ENCODE peak calls at places on chromosome X, in five cellular contexts. C is HepG2, Z is K562, T is H1, D is GM12878. J is an unnamed sample.

GRCh38 chrX:24491741-24492140 is 26.7 kb downstream of the PDK3 start:
- DNase-seq in Z (no peak), C (peak; percentile 1), T (no peak), D (no peak), J (no peak)

GRCh38 chrX:11499076-11500044 is 166.4 kb downstream of the ARHGAP6 start:
- DNase-seq in C (no peak), Z (no peak), D (no peak), T (no peak), J (no peak)

GRCh38 chrX:132257116-132257515 is 37.9 kb upstream of the RAP2C start:
- DNase-seq in C (no peak), D (no peak), T (no peak), Z (no peak), J (no peak)

GRCh38 chrX:40062525-40063193 is 35.1 kb downstream of the BCOR start:
- DNase-seq in T (no peak), Z (no peak), C (no peak), D (no peak), J (no peak)

GRCh38 chrX:148412006-148412405 is 88.4 kb upstream of the AFF2 start:
- DNase-seq in T (no peak), D (no peak), C (no peak), Z (no peak), J (no peak)

GRCh38 chrX:150683536-150684146 is 9.6 kb upstream of the MTMR1 start:
- DNase-seq in D (no peak), T (no peak), C (peak; percentile 26), Z (peak; percentile 26), J (peak; percentile 12)

GRCh38 chrX:153554519-153555167 is 37.2 kb downstream of the ATP2B3 start:
- DNase-seq in Z (peak; percentile 68), T (no peak), D (no peak), C (peak; percentile 27), J (peak; percentile 24)

GRCh38 chrX:459611-460010 is 72.9 kb upstream of the PPP2R3B start:
- DNase-seq in C (no peak), Z (no peak), T (no peak), D (no peak), J (no peak)

GRCh38 chrX:41491267-41492004 is 44.3 kb downstream of the NYX start:
- DNase-seq in D (no peak), T (no peak), C (no peak), Z (no peak), J (peak; percentile 65)

GRCh38 chrX:49214996-49215526 is 15.1 kb upstream of the SYP start:
- DNase-seq in C (no peak), D (no peak), T (no peak), Z (no peak), J (no peak)

GRCh38 chrX:49269768-49270248 is at the start of gene PPP1R3F:
- DNase-seq in T (no peak), C (no peak), D (no peak), Z (no peak), J (no peak)

GRCh38 chrX:133402042-133402453 is 13.2 kb downstream of the GPC4 start:
- DNase-seq in C (no peak), T (no peak), Z (no peak), D (no peak), J (no peak)

DNA sequence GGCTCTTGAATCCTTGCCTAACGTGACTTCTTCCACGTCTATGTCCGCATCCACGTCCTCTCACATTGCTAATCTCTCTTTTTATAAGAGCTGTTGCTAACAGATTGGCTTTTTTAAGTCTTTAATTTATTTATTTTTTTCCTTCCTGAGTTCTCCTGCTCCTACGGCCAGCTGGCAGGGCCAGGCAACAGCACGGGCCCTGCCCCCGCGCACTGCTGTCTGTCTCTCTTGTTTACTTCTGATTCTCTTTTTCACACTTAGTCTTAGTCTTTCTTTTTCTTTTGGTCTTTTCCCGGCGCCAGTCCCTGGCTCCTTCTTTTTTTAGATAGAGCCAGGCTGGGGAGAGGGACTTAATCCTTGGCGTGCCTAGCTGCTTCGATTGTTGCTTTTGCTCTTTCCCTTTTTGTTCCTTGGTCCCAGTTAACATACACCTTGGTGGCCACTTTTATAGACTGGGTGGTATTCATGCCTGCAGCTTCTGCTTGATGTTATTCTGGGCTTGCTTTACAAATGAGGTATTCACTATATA is 53.2 kb upstream of the RBMX start:
- DNase-seq in C (no peak), D (no peak), Z (no peak), T (no peak), J (no peak)
- TF ChIP-seq SIN3A in C (no peak), D (no peak), Z (no peak), T (no peak), J (no peak)

GRCh38 chrX:106897259-106897658 is 5.9 kb downstream of the RIPPLY1 start:
- DNase-seq in C (no peak), D (no peak), T (no peak), Z (no peak), J (no peak)

GRCh38 chrX:106899841-106900240 is 3.3 kb downstream of the RIPPLY1 start:
- DNase-seq in Z (no peak), T (no peak), C (no peak), D (no peak), J (no peak)

GRCh38 chrX:106899276-106899675 is 3.9 kb downstream of the RIPPLY1 start:
- DNase-seq in D (no peak), C (no peak), Z (no peak), T (no peak), J (no peak)

GRCh38 chrX:106901341-106901740 is 1.8 kb downstream of the RIPPLY1 start:
- DNase-seq in C (peak; percentile 18), T (no peak), D (no peak), Z (no peak), J (no peak)

GRCh38 chrX:106898462-106898861 is 4.7 kb downstream of the RIPPLY1 start:
- DNase-seq in D (peak; percentile 16), C (peak; percentile 80), Z (peak; percentile 22), T (no peak), J (no peak)
- TF ChIP-seq SRF in D (no peak), C (no peak), Z (no peak), T (no peak), J (no peak)

DNA sequence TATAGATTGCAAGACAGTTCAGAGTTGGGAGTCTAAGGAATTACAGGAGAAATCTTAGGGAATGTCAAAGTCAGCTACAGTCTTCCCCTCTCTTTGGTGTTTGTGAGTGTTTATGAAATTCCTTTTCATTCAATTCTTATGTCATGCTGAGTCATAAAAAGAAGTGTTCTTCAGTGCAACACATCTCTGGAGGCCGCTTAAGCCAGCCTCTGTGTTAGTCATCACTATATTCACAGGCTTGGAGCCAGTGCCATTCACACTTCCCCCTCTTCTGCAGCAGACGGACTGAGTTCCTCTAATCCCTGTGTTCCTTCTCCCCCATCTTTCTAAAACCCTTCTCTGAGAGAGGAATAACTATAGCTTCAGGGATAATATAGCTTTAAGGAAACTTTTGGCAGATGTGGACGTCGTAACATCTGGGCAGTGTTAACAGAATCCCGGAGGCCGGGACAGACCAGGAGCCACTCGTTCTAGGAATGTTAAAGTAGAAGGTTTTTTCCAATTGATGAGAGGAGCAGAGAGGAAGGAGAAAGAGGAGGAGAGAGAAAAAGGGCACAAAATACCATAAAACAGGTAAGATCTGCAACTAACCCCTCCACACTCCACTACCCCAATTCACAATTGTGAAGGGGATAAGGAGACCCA is at the start of gene SRPX2:
- DNase-seq in T (no peak), D (no peak), Z (no peak), C (no peak), J (peak; percentile 63)
- TF ChIP-seq JUND in T (no peak), D (no peak), Z (no peak), C (no peak), J (peak; percentile 87)

GRCh38 chrX:68180501-68181061 is 252.7 kb downstream of the OPHN1 start:
- DNase-seq in T (no peak), Z (no peak), D (no peak), C (no peak), J (no peak)
- TF ChIP-seq SIN3A in T (no peak), Z (no peak), D (no peak), C (no peak), J (no peak)

DNA sequence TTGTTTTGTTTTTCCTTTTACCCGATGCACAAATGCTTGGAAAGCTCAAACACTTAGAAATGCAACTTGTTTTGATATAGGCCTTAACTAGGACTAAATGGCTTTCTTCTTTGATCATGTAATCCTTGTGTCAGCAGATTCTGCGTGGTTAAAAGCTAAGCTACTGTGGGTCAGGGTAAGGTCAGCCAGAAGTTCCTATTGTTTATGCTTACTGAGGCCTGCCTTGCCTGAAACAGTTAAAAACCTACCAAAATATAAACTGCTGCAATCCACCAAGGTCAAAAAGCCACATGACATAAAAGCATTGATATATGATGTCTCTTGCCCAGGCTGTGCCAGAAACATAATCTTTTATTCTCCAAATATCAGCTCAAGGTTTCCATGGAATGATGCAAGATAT is 223.4 kb downstream of the FAM47B start:
- DNase-seq in C (no peak), Z (no peak), D (no peak), T (no peak), J (no peak)
- TF ChIP-seq SRF in C (no peak), Z (no peak), D (no peak), T (no peak), J (no peak)

DNA sequence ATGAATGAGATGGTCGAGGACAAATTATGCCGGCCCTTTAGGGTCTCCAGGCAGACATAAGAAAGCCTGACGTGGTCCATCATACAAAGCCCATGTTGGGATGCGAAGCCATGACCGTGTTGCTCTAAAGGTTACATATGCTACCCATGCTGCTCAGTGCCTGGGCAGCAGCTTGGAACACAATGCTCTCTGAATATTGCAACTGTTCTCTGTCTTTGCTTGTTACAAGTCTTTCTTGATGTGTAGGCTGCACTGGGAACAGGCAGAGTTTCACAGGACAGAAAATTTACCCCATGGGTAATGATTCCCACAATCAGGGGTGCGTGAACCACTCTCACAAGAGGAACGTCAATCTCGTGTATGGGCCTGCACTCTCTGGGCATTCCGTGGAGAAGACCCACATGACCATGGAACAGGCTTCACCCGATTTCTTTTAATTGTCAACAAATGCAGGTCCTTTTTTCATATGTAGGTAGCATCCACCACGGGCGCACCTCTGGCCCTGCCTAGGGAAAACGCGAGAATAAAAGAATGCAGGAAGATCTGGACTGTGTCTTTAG is 66.3 kb downstream of the NBDY start:
- DNase-seq in C (no peak), Z (no peak), T (no peak), D (no peak), J (no peak)
- TF ChIP-seq JUND in C (no peak), Z (no peak), T (no peak), D (no peak), J (no peak)

DNA sequence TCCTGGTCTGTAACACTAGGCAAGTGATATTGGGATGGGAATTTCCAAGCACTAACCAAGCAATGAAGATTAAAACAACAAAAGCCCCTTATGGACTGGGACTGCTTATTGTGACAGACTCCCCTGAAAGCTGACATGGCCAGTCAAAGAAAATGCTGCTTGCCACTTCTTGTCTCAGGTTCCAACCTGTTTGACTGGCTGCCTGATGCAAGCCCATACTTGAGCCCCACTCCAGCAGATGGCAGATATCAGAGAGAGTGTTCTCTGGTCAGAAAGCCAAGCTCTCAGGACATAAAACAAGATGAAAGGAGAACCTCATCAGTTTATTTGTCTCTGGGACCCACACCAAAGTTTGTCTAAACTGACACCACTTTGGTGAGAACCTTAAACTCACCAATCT is 15.5 kb upstream of the IGBP1 start:
- DNase-seq in Z (no peak), D (no peak), C (no peak), T (no peak), J (no peak)
- TF ChIP-seq SIN3A in Z (no peak), D (no peak), C (no peak), T (no peak), J (no peak)

DNA sequence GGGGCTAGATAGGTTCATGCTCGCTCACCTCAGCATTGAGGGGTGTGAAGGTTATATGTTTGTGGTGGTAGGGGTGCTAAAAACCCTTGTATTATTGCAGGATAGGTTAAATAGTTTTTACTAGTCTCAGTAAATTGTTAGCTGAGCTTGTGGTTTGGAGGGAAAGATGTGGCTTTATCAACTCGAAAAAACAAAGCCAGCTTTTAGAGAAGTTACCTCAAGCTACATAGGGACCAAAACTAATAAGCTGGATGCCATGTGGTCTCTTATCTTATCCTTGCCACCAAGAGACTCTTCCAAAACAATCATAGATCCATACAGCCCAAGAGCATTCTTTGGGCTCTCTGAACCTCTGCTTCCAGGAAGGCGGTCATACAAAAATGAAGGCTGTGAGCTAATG is 29.2 kb downstream of the MSN start:
- DNase-seq in D (no peak), C (no peak), T (no peak), Z (no peak), J (no peak)
- TF ChIP-seq SRF in D (no peak), C (no peak), T (no peak), Z (no peak), J (no peak)